ENCODE peak calls at places on chromosome 5, in ten cellular contexts. M is left ventricle myocardium inferior; X is nephron progenitor cell; T is NB4; W is CD4-positive, alpha-beta T cell; C is stomach; U is GM12865; H is fibroblast of lung; J is A549; D is foreskin keratinocyte. F is an unnamed sample.

GRCh38 chr5:58460727-58461286 is 921 bp upstream of the PLK2 start:
- DNase-seq in M (peak), X (peak), T (peak), W (peak), C (peak), U (peak), H (peak), J (peak), D (peak), F (peak)

GRCh38 chr5:23235246-23235645 is 272.2 kb upstream of the PRDM9 start:
- DNase-seq in M (no peak), X (no peak), T (no peak), W (no peak), C (no peak), U (no peak), H (no peak), J (no peak), D (peak), F (no peak)

GRCh38 chr5:126508251-126508961 is 85.2 kb downstream of the GRAMD2B start:
- DNase-seq in M (no peak), X (no peak), T (peak), W (no peak), C (no peak), U (no peak), H (no peak), J (no peak), D (no peak), F (no peak)

GRCh38 chr5:125595095-125595494 is 828.1 kb upstream of the GRAMD2B start:
- DNase-seq in M (peak), X (no peak), T (no peak), W (no peak), C (peak), U (no peak), H (peak), J (no peak), D (no peak), F (no peak)

GRCh38 chr5:126043684-126044083 is 379.5 kb upstream of the GRAMD2B start:
- DNase-seq in M (no peak), X (no peak), T (no peak), W (no peak), C (no peak), U (no peak), H (no peak), J (no peak), D (no peak), F (no peak)

GRCh38 chr5:57488308-57488955 is 5.8 kb upstream of the ACTBL2 start:
- DNase-seq in M (no peak), X (no peak), T (no peak), W (no peak), C (no peak), U (peak), H (peak), J (no peak), D (no peak), F (no peak)

GRCh38 chr5:147509710-147510651 is at the start of gene DPYSL3:
- DNase-seq in M (peak), X (peak), T (no peak), W (no peak), C (peak), U (no peak), H (peak), J (peak), D (peak), F (peak)

GRCh38 chr5:74945561-74946165 is 79.5 kb upstream of the FAM169A start:
- DNase-seq in M (no peak), X (no peak), T (no peak), W (no peak), C (no peak), U (peak), H (no peak), J (no peak), D (no peak), F (no peak)

GRCh38 chr5:145660897-145661650 is 174.1 kb downstream of the PRELID2 start:
- DNase-seq in M (no peak), X (no peak), T (no peak), W (no peak), C (no peak), U (no peak), H (peak), J (peak), D (no peak), F (no peak)

GRCh38 chr5:76854644-76855043 is 4.8 kb downstream of the S100Z start:
- DNase-seq in M (no peak), X (no peak), T (no peak), W (no peak), C (no peak), U (no peak), H (no peak), J (no peak), D (no peak), F (no peak)

GRCh38 chr5:143037071-143037470 is 266.9 kb downstream of the ARHGAP26 start:
- DNase-seq in M (no peak), X (no peak), T (peak), W (no peak), C (no peak), U (peak), H (no peak), J (no peak), D (peak), F (no peak)

GRCh38 chr5:32308951-32309350 is 3.8 kb downstream of the MTMR12 start:
- DNase-seq in M (no peak), X (no peak), T (no peak), W (no peak), C (no peak), U (no peak), H (no peak), J (no peak), D (no peak), F (no peak)

GRCh38 chr5:2750758-2751464 is 566 bp downstream of the IRX2 start:
- DNase-seq in M (no peak), X (peak), T (no peak), W (no peak), C (no peak), U (no peak), H (no peak), J (no peak), D (no peak), F (peak)

GRCh38 chr5:106269252-106269843 is 1401.4 kb downstream of the EFNA5 start:
- DNase-seq in M (no peak), X (no peak), T (peak), W (no peak), C (no peak), U (peak), H (peak), J (peak), D (peak), F (no peak)

GRCh38 chr5:11056560-11056959 is 295.5 kb upstream of the DAP start:
- DNase-seq in M (no peak), X (no peak), T (no peak), W (no peak), C (no peak), U (no peak), H (no peak), J (no peak), D (no peak), F (no peak)

GRCh38 chr5:176595386-176595943 is 14.5 kb downstream of the GPRIN1 start:
- DNase-seq in M (no peak), X (no peak), T (no peak), W (no peak), C (no peak), U (no peak), H (no peak), J (no peak), D (no peak), F (no peak)

GRCh38 chr5:133108481-133108921 is 56.7 kb downstream of the HSPA4 start:
- DNase-seq in M (no peak), X (no peak), T (peak), W (no peak), C (no peak), U (peak), H (no peak), J (no peak), D (no peak), F (no peak)

GRCh38 chr5:131679911-131680310 is 44.9 kb upstream of the RAPGEF6 start:
- DNase-seq in M (no peak), X (no peak), T (no peak), W (no peak), C (no peak), U (no peak), H (peak), J (no peak), D (peak), F (no peak)

GRCh38 chr5:1227669-1228068 is 2.5 kb downstream of the SLC6A18 start:
- DNase-seq in M (no peak), X (peak), T (peak), W (no peak), C (no peak), U (no peak), H (peak), J (no peak), D (no peak), F (no peak)

GRCh38 chr5:123806644-123807043 is 294.7 kb downstream of the CSNK1G3 start:
- DNase-seq in M (no peak), X (no peak), T (no peak), W (no peak), C (no peak), U (no peak), H (no peak), J (no peak), D (no peak), F (no peak)

GRCh38 chr5:8376478-8376877 is 507.5 kb downstream of the MTRR start:
- DNase-seq in M (no peak), X (no peak), T (no peak), W (no peak), C (no peak), U (no peak), H (no peak), J (no peak), D (no peak), F (no peak)

GRCh38 chr5:3695818-3696217 is 100.2 kb downstream of the IRX1 start:
- DNase-seq in M (no peak), X (no peak), T (no peak), W (no peak), C (no peak), U (no peak), H (no peak), J (no peak), D (peak), F (no peak)

GRCh38 chr5:104344809-104345512 is 782.4 kb upstream of the NUDT12 start:
- DNase-seq in M (no peak), X (no peak), T (no peak), W (no peak), C (no peak), U (no peak), H (peak), J (peak), D (peak), F (no peak)

GRCh38 chr5:10352404-10353240 is 873 bp upstream of the MARCHF6 start:
- DNase-seq in M (no peak), X (no peak), T (peak), W (no peak), C (no peak), U (no peak), H (peak), J (no peak), D (no peak), F (no peak)

GRCh38 chr5:88942967-88943291 is 59.9 kb upstream of the MEF2C start:
- DNase-seq in M (no peak), X (no peak), T (no peak), W (no peak), C (no peak), U (no peak), H (peak), J (no peak), D (no peak), F (no peak)

GRCh38 chr5:58497956-58498942 is 7.0 kb downstream of the GAPT start:
- DNase-seq in M (no peak), X (peak), T (peak), W (no peak), C (peak), U (no peak), H (peak), J (peak), D (peak), F (peak)

GRCh38 chr5:88262116-88262515 is 6.5 kb downstream of the TMEM161B start:
- DNase-seq in M (no peak), X (no peak), T (no peak), W (no peak), C (no peak), U (no peak), H (no peak), J (no peak), D (peak), F (no peak)

GRCh38 chr5:140075371-140075770 is 32.3 kb upstream of the NRG2 start:
- DNase-seq in M (no peak), X (no peak), T (peak), W (no peak), C (no peak), U (no peak), H (peak), J (no peak), D (no peak), F (no peak)
- TF ChIP-seq CTCF in M (peak), X (no peak), T (no peak), W (no peak), C (peak), U (peak), H (peak), J (peak), D (peak), F (peak)

GRCh38 chr5:120994112-120994511 is 530.0 kb downstream of the PRR16 start:
- DNase-seq in M (no peak), X (no peak), T (no peak), W (no peak), C (no peak), U (no peak), H (no peak), J (no peak), D (no peak), F (no peak)

DNA sequence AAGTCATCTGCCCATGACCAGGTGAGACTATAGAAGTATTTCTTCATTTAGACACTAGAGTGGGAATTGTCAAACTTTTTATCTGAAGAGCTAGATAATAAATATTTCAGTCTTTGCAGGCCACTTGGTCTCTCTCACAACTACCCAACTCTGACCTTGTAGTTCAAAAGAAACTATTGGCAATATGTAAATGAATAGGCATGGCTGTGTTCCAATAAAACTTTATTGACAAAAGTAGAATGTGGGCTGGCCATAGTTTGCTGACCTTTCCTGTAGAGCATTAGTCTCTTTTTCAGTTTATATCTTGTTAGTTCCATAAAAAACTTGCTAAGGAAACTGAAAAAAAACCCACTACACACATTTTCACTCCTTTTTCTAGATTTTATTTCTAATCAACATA is 535.5 kb downstream of the PRR16 start:
- DNase-seq in M (no peak), X (no peak), T (no peak), W (no peak), C (no peak), U (no peak), H (no peak), J (no peak), D (no peak), F (no peak)
- TF ChIP-seq CTCF in M (no peak), X (no peak), T (no peak), W (no peak), C (no peak), U (no peak), H (no peak), J (no peak), D (no peak), F (no peak)

GRCh38 chr5:39024005-39024404 is 50.2 kb downstream of the RICTOR start:
- DNase-seq in M (no peak), X (no peak), T (peak), W (no peak), C (no peak), U (no peak), H (no peak), J (no peak), D (no peak), F (no peak)
- TF ChIP-seq CTCF in M (no peak), X (no peak), T (no peak), W (no peak), C (no peak), U (no peak), H (no peak), J (no peak), D (no peak), F (no peak)

GRCh38 chr5:41347569-41347968 is 134.2 kb upstream of the C6 start:
- DNase-seq in M (no peak), X (no peak), T (no peak), W (no peak), C (no peak), U (no peak), H (no peak), J (no peak), D (no peak), F (no peak)

GRCh38 chr5:41345295-41345694 is 132.0 kb upstream of the C6 start:
- DNase-seq in M (no peak), X (no peak), T (no peak), W (no peak), C (no peak), U (no peak), H (no peak), J (no peak), D (no peak), F (no peak)

GRCh38 chr5:41349846-41350245 is 136.5 kb upstream of the C6 start:
- DNase-seq in M (no peak), X (no peak), T (no peak), W (no peak), C (no peak), U (no peak), H (no peak), J (no peak), D (no peak), F (no peak)

GRCh38 chr5:41346609-41347008 is 133.3 kb upstream of the C6 start:
- DNase-seq in M (no peak), X (no peak), T (peak), W (no peak), C (no peak), U (no peak), H (peak), J (peak), D (no peak), F (no peak)
- TF ChIP-seq CTCF in M (no peak), X (no peak), T (no peak), W (no peak), C (no peak), U (no peak), H (peak), J (peak), D (no peak), F (no peak)

DNA sequence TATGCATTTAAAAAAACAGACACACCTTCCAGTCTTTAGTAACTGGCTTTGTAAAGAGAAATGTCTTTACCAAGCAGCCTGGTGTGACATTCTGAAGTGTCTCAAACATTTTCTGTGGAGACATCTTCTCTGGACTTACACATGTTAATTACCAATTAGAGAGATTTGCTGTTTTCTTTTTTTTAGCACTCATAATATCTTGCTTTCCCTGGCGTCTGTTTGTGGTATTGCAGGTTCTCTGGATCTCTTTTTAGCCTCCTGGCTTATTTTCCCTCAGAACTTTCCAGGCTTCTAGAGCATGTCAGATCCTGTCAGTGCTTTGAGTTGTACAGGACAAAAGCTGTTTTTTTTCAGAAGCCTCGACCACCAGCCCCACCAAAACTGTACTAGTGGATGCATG is 92.5 kb downstream of the MSX2 start:
- DNase-seq in M (no peak), X (no peak), T (no peak), W (no peak), C (no peak), U (no peak), H (no peak), J (no peak), D (no peak), F (no peak)
- TF ChIP-seq CTCF in M (peak), X (peak), T (no peak), W (no peak), C (no peak), U (peak), H (peak), J (no peak), D (peak), F (peak)

DNA sequence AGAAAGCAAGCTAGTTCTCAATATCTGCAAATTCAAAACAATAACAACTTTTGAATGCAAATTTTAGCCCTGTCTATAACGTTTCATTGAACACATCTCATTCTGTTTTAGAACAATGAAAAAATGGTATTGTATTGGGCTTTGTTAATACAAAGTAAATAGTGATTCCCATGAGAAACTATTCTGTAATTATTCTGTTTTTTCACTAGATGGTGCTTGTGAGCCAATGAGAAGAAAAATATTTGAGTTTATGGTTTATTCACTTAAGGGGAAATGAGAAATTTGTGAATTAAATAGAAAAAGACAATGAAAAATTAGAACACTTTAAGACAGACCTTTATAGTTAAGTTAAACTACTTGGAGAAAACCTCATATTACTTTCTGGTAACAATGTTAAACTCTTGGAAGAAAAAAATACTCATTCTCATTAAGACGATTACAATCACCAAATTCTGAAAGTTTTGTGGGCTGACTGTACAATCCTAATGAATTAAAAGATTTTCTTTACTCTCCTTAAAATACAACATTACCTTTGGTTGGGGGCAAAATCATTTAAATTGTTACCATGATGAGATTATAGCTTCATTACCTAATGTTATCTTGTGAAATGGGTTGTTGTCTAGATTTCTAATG is 127.0 kb downstream of the NNT start:
- DNase-seq in M (no peak), X (no peak), T (peak), W (no peak), C (no peak), U (peak), H (peak), J (peak), D (peak), F (no peak)
- TF ChIP-seq CTCF in M (peak), X (peak), T (no peak), W (peak), C (peak), U (peak), H (peak), J (peak), D (peak), F (peak)

GRCh38 chr5:91419571-91420537 is 36.7 kb upstream of the ARRDC3 start:
- DNase-seq in M (peak), X (peak), T (peak), W (peak), C (peak), U (peak), H (peak), J (peak), D (peak), F (peak)
- TF ChIP-seq CTCF in M (peak), X (peak), T (peak), W (peak), C (peak), U (peak), H (peak), J (peak), D (peak), F (peak)

GRCh38 chr5:117590944-117591343 is 1016.3 kb upstream of the SEMA6A start:
- DNase-seq in M (no peak), X (no peak), T (peak), W (no peak), C (no peak), U (peak), H (peak), J (no peak), D (peak), F (no peak)
- TF ChIP-seq CTCF in M (peak), X (no peak), T (peak), W (no peak), C (peak), U (no peak), H (peak), J (no peak), D (peak), F (peak)